ENCODE peak calls at places on chromosomes 13 and 19, in ten cellular contexts. One of them, this sample, is unnamed.

GRCh38 chr13:33345842-33346241 is 60.3 kb upstream of the STARD13 start:
- DNase-seq in GM13977: no peak
- DNase-seq in psoas muscle: no peak
- DNase-seq in NCI-H1417: peak; percentile 12
- DNase-seq in HuH-7: no peak
- DNase-seq in cardiac muscle cell: no peak
- DNase-seq in progenitor cell of endocrine pancreas: no peak
- DNase-seq in NCI-H345: no peak
- DNase-seq in stomach: no peak
- DNase-seq in EH: no peak
- DNase-seq in this sample: no peak

GRCh38 chr19:48628486-48629296 is 8.5 kb downstream of the DBP start:
- DNase-seq in NCI-H345: no peak
- DNase-seq in stomach: no peak
- DNase-seq in progenitor cell of endocrine pancreas: no peak
- DNase-seq in cardiac muscle cell: no peak
- DNase-seq in GM13977: no peak
- DNase-seq in psoas muscle: no peak
- DNase-seq in NCI-H1417: no peak
- DNase-seq in EH: no peak
- DNase-seq in HuH-7: no peak
- DNase-seq in this sample: no peak

GRCh38 chr13:84896128-84896527 is 903.1 kb downstream of the SLITRK6 start:
- DNase-seq in HuH-7: no peak
- DNase-seq in psoas muscle: no peak
- DNase-seq in progenitor cell of endocrine pancreas: peak; percentile 19
- DNase-seq in NCI-H1417: peak; percentile 32
- DNase-seq in cardiac muscle cell: peak; percentile 51
- DNase-seq in stomach: no peak
- DNase-seq in EH: peak; percentile 59
- DNase-seq in NCI-H345: peak; percentile 62
- DNase-seq in GM13977: peak; percentile 55
- DNase-seq in this sample: peak; percentile 53

GRCh38 chr13:39263033-39263432 is 224.8 kb downstream of the NHLRC3 start:
- DNase-seq in NCI-H345: peak; percentile 53
- DNase-seq in NCI-H1417: peak; percentile 54
- DNase-seq in EH: peak; percentile 47
- DNase-seq in stomach: peak; percentile 27
- DNase-seq in psoas muscle: peak; percentile 13
- DNase-seq in HuH-7: peak; percentile 6
- DNase-seq in GM13977: peak; percentile 46
- DNase-seq in cardiac muscle cell: peak; percentile 58
- DNase-seq in progenitor cell of endocrine pancreas: peak; percentile 18
- DNase-seq in this sample: peak; percentile 56

GRCh38 chr13:111033172-111034133 is 81.7 kb upstream of the ARHGEF7 start:
- DNase-seq in NCI-H345: no peak
- DNase-seq in progenitor cell of endocrine pancreas: no peak
- DNase-seq in cardiac muscle cell: no peak
- DNase-seq in HuH-7: no peak
- DNase-seq in EH: peak; percentile 19
- DNase-seq in NCI-H1417: no peak
- DNase-seq in GM13977: no peak
- DNase-seq in psoas muscle: no peak
- DNase-seq in stomach: no peak
- DNase-seq in this sample: no peak

GRCh38 chr19:37691881-37692504 is 27.6 kb downstream of the ZNF607 start:
- DNase-seq in progenitor cell of endocrine pancreas: peak; percentile 74
- DNase-seq in stomach: peak; percentile 63
- DNase-seq in GM13977: peak; percentile 69
- DNase-seq in NCI-H1417: peak; percentile 55
- DNase-seq in HuH-7: peak; percentile 46
- DNase-seq in psoas muscle: peak; percentile 85
- DNase-seq in NCI-H345: peak; percentile 59
- DNase-seq in EH: peak; percentile 70
- DNase-seq in cardiac muscle cell: peak; percentile 93
- DNase-seq in this sample: peak; percentile 64

GRCh38 chr13:60583196-60583908 is 186.3 kb downstream of the TDRD3 start:
- DNase-seq in stomach: no peak
- DNase-seq in psoas muscle: no peak
- DNase-seq in cardiac muscle cell: no peak
- DNase-seq in GM13977: no peak
- DNase-seq in HuH-7: no peak
- DNase-seq in progenitor cell of endocrine pancreas: no peak
- DNase-seq in NCI-H345: no peak
- DNase-seq in NCI-H1417: no peak
- DNase-seq in EH: peak; percentile 63
- DNase-seq in this sample: no peak

GRCh38 chr13:50129065-50129922 is 114.0 kb downstream of the KCNRG start:
- DNase-seq in GM13977: peak; percentile 67
- DNase-seq in cardiac muscle cell: peak; percentile 7
- DNase-seq in psoas muscle: peak; percentile 65
- DNase-seq in NCI-H1417: no peak
- DNase-seq in stomach: no peak
- DNase-seq in NCI-H345: no peak
- DNase-seq in progenitor cell of endocrine pancreas: no peak
- DNase-seq in EH: no peak
- DNase-seq in HuH-7: no peak
- DNase-seq in this sample: peak; percentile 76

GRCh38 chr13:75418997-75419396 is 63.0 kb downstream of the TBC1D4 start:
- DNase-seq in GM13977: no peak
- DNase-seq in NCI-H345: no peak
- DNase-seq in progenitor cell of endocrine pancreas: no peak
- DNase-seq in NCI-H1417: no peak
- DNase-seq in psoas muscle: no peak
- DNase-seq in stomach: no peak
- DNase-seq in HuH-7: no peak
- DNase-seq in cardiac muscle cell: no peak
- DNase-seq in EH: peak; percentile 26
- DNase-seq in this sample: no peak

GRCh38 chr19:35789978-35790944 is 14.9 kb downstream of the ARHGAP33 start:
- DNase-seq in stomach: no peak
- DNase-seq in progenitor cell of endocrine pancreas: no peak
- DNase-seq in psoas muscle: no peak
- DNase-seq in NCI-H345: no peak
- DNase-seq in NCI-H1417: no peak
- DNase-seq in EH: no peak
- DNase-seq in HuH-7: no peak
- DNase-seq in cardiac muscle cell: no peak
- DNase-seq in GM13977: no peak
- DNase-seq in this sample: no peak

GRCh38 chr13:60654405-60654804 is 257.4 kb downstream of the TDRD3 start:
- DNase-seq in psoas muscle: no peak
- DNase-seq in HuH-7: peak; percentile 7
- DNase-seq in NCI-H345: peak; percentile 0
- DNase-seq in GM13977: no peak
- DNase-seq in stomach: peak; percentile 59
- DNase-seq in EH: no peak
- DNase-seq in NCI-H1417: peak; percentile 20
- DNase-seq in cardiac muscle cell: peak; percentile 62
- DNase-seq in progenitor cell of endocrine pancreas: no peak
- DNase-seq in this sample: no peak

GRCh38 chr19:53432088-53432661 is 391 bp downstream of the ZNF761 start:
- DNase-seq in psoas muscle: peak; percentile 48
- DNase-seq in NCI-H345: peak; percentile 1
- DNase-seq in NCI-H1417: no peak
- DNase-seq in EH: peak; percentile 56
- DNase-seq in progenitor cell of endocrine pancreas: peak; percentile 13
- DNase-seq in stomach: peak; percentile 27
- DNase-seq in HuH-7: peak; percentile 12
- DNase-seq in cardiac muscle cell: peak; percentile 37
- DNase-seq in GM13977: peak; percentile 10
- DNase-seq in this sample: peak; percentile 14

GRCh38 chr13:74838096-74838495 is 643.9 kb downstream of the TBC1D4 start:
- DNase-seq in GM13977: no peak
- DNase-seq in HuH-7: no peak
- DNase-seq in cardiac muscle cell: no peak
- DNase-seq in progenitor cell of endocrine pancreas: no peak
- DNase-seq in stomach: no peak
- DNase-seq in psoas muscle: no peak
- DNase-seq in NCI-H1417: no peak
- DNase-seq in EH: no peak
- DNase-seq in NCI-H345: no peak
- DNase-seq in this sample: no peak

GRCh38 chr13:88429862-88430261 is 758.7 kb downstream of the SLITRK5 start:
- DNase-seq in progenitor cell of endocrine pancreas: no peak
- DNase-seq in GM13977: no peak
- DNase-seq in NCI-H1417: no peak
- DNase-seq in psoas muscle: no peak
- DNase-seq in NCI-H345: no peak
- DNase-seq in cardiac muscle cell: peak; percentile 6
- DNase-seq in stomach: no peak
- DNase-seq in HuH-7: no peak
- DNase-seq in EH: no peak
- DNase-seq in this sample: no peak

GRCh38 chr19:35975608-35976214 is 19.3 kb upstream of the SDHAF1 start:
- DNase-seq in cardiac muscle cell: peak; percentile 82
- DNase-seq in psoas muscle: no peak
- DNase-seq in NCI-H345: no peak
- DNase-seq in EH: peak; percentile 49
- DNase-seq in HuH-7: peak; percentile 68
- DNase-seq in GM13977: no peak
- DNase-seq in stomach: no peak
- DNase-seq in progenitor cell of endocrine pancreas: peak; percentile 31
- DNase-seq in NCI-H1417: no peak
- DNase-seq in this sample: no peak

GRCh38 chr13:34678154-34678553 is 263.9 kb upstream of the NBEA start:
- DNase-seq in cardiac muscle cell: no peak
- DNase-seq in NCI-H1417: no peak
- DNase-seq in HuH-7: peak; percentile 9
- DNase-seq in progenitor cell of endocrine pancreas: no peak
- DNase-seq in GM13977: no peak
- DNase-seq in NCI-H345: no peak
- DNase-seq in EH: peak; percentile 64
- DNase-seq in psoas muscle: no peak
- DNase-seq in stomach: no peak
- DNase-seq in this sample: no peak

GRCh38 chr19:38778733-38779132 is 5.4 kb upstream of the LGALS7 start:
- DNase-seq in NCI-H345: no peak
- DNase-seq in progenitor cell of endocrine pancreas: no peak
- DNase-seq in HuH-7: peak; percentile 2
- DNase-seq in psoas muscle: no peak
- DNase-seq in cardiac muscle cell: no peak
- DNase-seq in stomach: no peak
- DNase-seq in NCI-H1417: no peak
- DNase-seq in GM13977: no peak
- DNase-seq in EH: no peak
- DNase-seq in this sample: no peak

GRCh38 chr13:107466326-107466725 is 749.0 kb downstream of the LIG4 start:
- DNase-seq in EH: no peak
- DNase-seq in progenitor cell of endocrine pancreas: no peak
- DNase-seq in GM13977: no peak
- DNase-seq in NCI-H1417: no peak
- DNase-seq in NCI-H345: no peak
- DNase-seq in HuH-7: no peak
- DNase-seq in stomach: no peak
- DNase-seq in cardiac muscle cell: no peak
- DNase-seq in psoas muscle: no peak
- DNase-seq in this sample: no peak